ENCODE peak calls at places on chromosomes 13 and 19, in four cellular contexts. E is IMR-90, V is activated T-cell treated with anti-CD3 and anti-CD28 coated beads for 24 hours, U is Caco-2. C is an unnamed sample.

GRCh38 chr13:28181413-28181812 is 43.1 kb downstream of the PAN3 start:
- DNase-seq in U (no peak), E (peak; percentile 79), V (no peak), C (peak; percentile 58)

GRCh38 chr19:51094696-51095279 is 12.1 kb upstream of the KLK14 start:
- DNase-seq in U (peak; percentile 61), V (peak; percentile 11), E (no peak), C (peak; percentile 21)

GRCh38 chr13:20715340-20715732 is 11.8 kb downstream of the IL17D start:
- DNase-seq in E (no peak), U (no peak), V (no peak), C (no peak)

GRCh38 chr19:17281391-17282304 is at the start of gene ANKLE1:
- DNase-seq in E (no peak), U (peak; percentile 73), V (no peak), C (no peak)

GRCh38 chr19:12840091-12841079 is 2.1 kb downstream of the MAST1 start:
- DNase-seq in U (peak; percentile 76), E (peak; percentile 63), V (peak; percentile 30), C (peak; percentile 53)

GRCh38 chr13:23969672-23970071 is 72.4 kb upstream of the C1QTNF9B start:
- DNase-seq in U (peak; percentile 89), E (peak; percentile 56), V (no peak), C (peak; percentile 88)

GRCh38 chr19:3604987-3605343 is 1.7 kb downstream of the TBXA2R start:
- DNase-seq in U (no peak), V (no peak), E (no peak), C (no peak)

GRCh38 chr19:4303778-4304508 is 455 bp upstream of the FSD1 start:
- DNase-seq in E (no peak), V (no peak), U (no peak), C (no peak)

GRCh38 chr19:39599116-39599515 is 3.2 kb upstream of the LGALS13 start:
- DNase-seq in U (peak; percentile 63), V (no peak), E (peak; percentile 27), C (peak; percentile 35)

GRCh38 chr19:39275578-39275977 is 7.4 kb downstream of the IFNL2 start:
- DNase-seq in V (no peak), U (no peak), E (no peak), C (no peak)

GRCh38 chr13:113814435-113814821 is 49.4 kb downstream of the GAS6 start:
- DNase-seq in V (no peak), E (peak; percentile 34), U (no peak), C (peak; percentile 33)

GRCh38 chr19:35845215-35846037 is 6.9 kb downstream of the NPHS1 start:
- DNase-seq in U (peak; percentile 82), V (no peak), E (no peak), C (no peak)

GRCh38 chr19:18648971-18649310 is 12.1 kb downstream of the KLHL26 start:
- DNase-seq in U (no peak), E (no peak), V (no peak), C (peak; percentile 43)

GRCh38 chr19:37928527-37929286 is 21.7 kb downstream of the SIPA1L3 start:
- DNase-seq in E (no peak), V (no peak), U (peak; percentile 25), C (no peak)

GRCh38 chr13:20033486-20033885 is 75.0 kb downstream of the ZMYM2 start:
- DNase-seq in U (no peak), V (no peak), E (no peak), C (no peak)

GRCh38 chr19:17441241-17442135 is 7.0 kb downstream of the TMEM221 start:
- DNase-seq in E (no peak), U (peak; percentile 45), V (no peak), C (peak; percentile 8)

GRCh38 chr13:111395511-111396393 is 75.3 kb downstream of the TEX29 start:
- DNase-seq in U (no peak), V (no peak), E (no peak), C (no peak)

GRCh38 chr19:19911150-19911549 is 10.4 kb downstream of the ZNF93 start:
- DNase-seq in V (no peak), U (no peak), E (peak; percentile 26), C (peak; percentile 72)

GRCh38 chr19:55486971-55487883 is 1.0 kb upstream of the SSC5D start:
- DNase-seq in E (peak; percentile 97), V (peak; percentile 29), U (no peak), C (peak; percentile 89)

GRCh38 chr13:97231118-97231831 is 9.1 kb downstream of the MBNL2 start:
- DNase-seq in V (no peak), U (no peak), E (no peak), C (no peak)

GRCh38 chr19:46687438-46688145 is 26.6 kb upstream of the DACT3 start:
- DNase-seq in V (no peak), E (no peak), U (no peak), C (no peak)

GRCh38 chr13:113848020-113848419 is 15.9 kb downstream of the GAS6 start:
- DNase-seq in U (no peak), E (no peak), V (no peak), C (no peak)

GRCh38 chr19:15538774-15539173 is 30.4 kb downstream of the CYP4F22 start:
- DNase-seq in U (peak; percentile 24), V (no peak), E (peak; percentile 4), C (no peak)

GRCh38 chr13:69565334-69565733 is 542.3 kb upstream of the ATXN8OS start:
- DNase-seq in V (no peak), E (no peak), U (peak; percentile 58), C (no peak)

GRCh38 chr13:97199451-97199850 is 22.7 kb upstream of the MBNL2 start:
- DNase-seq in E (no peak), V (no peak), U (no peak), C (no peak)

GRCh38 chr13:20664304-20664703 is 39.2 kb upstream of the IL17D start:
- DNase-seq in V (no peak), U (no peak), E (no peak), C (no peak)

GRCh38 chr13:33174980-33175379 is 110.6 kb downstream of the STARD13 start:
- DNase-seq in V (no peak), U (no peak), E (peak; percentile 36), C (no peak)

GRCh38 chr13:110882972-110883371 is 31.9 kb downstream of the ANKRD10 start:
- DNase-seq in V (no peak), U (no peak), E (peak; percentile 77), C (peak; percentile 75)